ENCODE peak calls at places on chromosome 21, in eight cellular contexts. X, W, R, Q, B, G, U and J are unnamed samples.

GRCh38 chr21:42614391-42614790 is 39.0 kb upstream of the PDE9A start:
- DNase-seq in X (no peak), W (no peak), R (no peak), Q (no peak), B (no peak), G (peak), U (no peak), J (no peak)

GRCh38 chr21:27703806-27704205 is 736.9 kb upstream of the ADAMTS5 start:
- DNase-seq in X (peak), W (no peak), R (no peak), Q (no peak), B (peak), G (no peak), U (no peak), J (no peak)

GRCh38 chr21:37700641-37701202 is 215.5 kb downstream of the KCNJ6 start:
- DNase-seq in X (peak), W (no peak), R (peak), Q (no peak), B (no peak), G (no peak), U (peak), J (peak)

GRCh38 chr21:37915941-37916794 is at the start of gene KCNJ6:
- DNase-seq in X (peak), W (no peak), R (peak), Q (peak), B (no peak), G (no peak), U (peak), J (peak)

GRCh38 chr21:45259206-45259795 is 28.4 kb downstream of the POFUT2 start:
- DNase-seq in X (no peak), W (no peak), R (no peak), Q (no peak), B (no peak), G (no peak), U (no peak), J (no peak)

GRCh38 chr21:36946949-36947371 is 19.5 kb downstream of the HLCS start:
- DNase-seq in X (no peak), W (no peak), R (no peak), Q (no peak), B (no peak), G (no peak), U (no peak), J (no peak)

GRCh38 chr21:46161180-46161799 is 5.9 kb upstream of the FTCD start:
- DNase-seq in X (no peak), W (no peak), R (no peak), Q (peak), B (no peak), G (no peak), U (no peak), J (no peak)

GRCh38 chr21:44869860-44870747 is 3.4 kb downstream of the PTTG1IP start:
- DNase-seq in X (peak), W (no peak), R (peak), Q (peak), B (peak), G (no peak), U (peak), J (no peak)

GRCh38 chr21:44337941-44338895 is 972 bp downstream of the CFAP410 start:
- DNase-seq in X (peak), W (peak), R (peak), Q (peak), B (peak), G (no peak), U (peak), J (peak)

GRCh38 chr21:26405735-26406361 is 167.2 kb downstream of the CYYR1 start:
- DNase-seq in X (peak), W (no peak), R (peak), Q (no peak), B (no peak), G (no peak), U (peak), J (peak)

GRCh38 chr21:29501451-29501850 is 202.7 kb downstream of the BACH1 start:
- DNase-seq in X (peak), W (no peak), R (no peak), Q (no peak), B (no peak), G (no peak), U (peak), J (no peak)

GRCh38 chr21:28805885-28806284 is 186.8 kb downstream of the LTN1 start:
- DNase-seq in X (peak), W (no peak), R (no peak), Q (no peak), B (no peak), G (no peak), U (peak), J (no peak)

GRCh38 chr21:42768324-42769121 is 110.8 kb downstream of the WDR4 start:
- DNase-seq in X (no peak), W (no peak), R (no peak), Q (no peak), B (no peak), G (no peak), U (no peak), J (no peak)

GRCh38 chr21:37338671-37339526 is 27.7 kb upstream of the DYRK1A start:
- DNase-seq in X (peak), W (peak), R (peak), Q (peak), B (peak), G (no peak), U (peak), J (peak)

GRCh38 chr21:28138272-28138671 is 854.4 kb downstream of the LTN1 start:
- DNase-seq in X (peak), W (no peak), R (no peak), Q (no peak), B (no peak), G (no peak), U (peak), J (no peak)

GRCh38 chr21:14095021-14095420 is 115.7 kb downstream of the LIPI start:
- DNase-seq in X (no peak), W (no peak), R (no peak), Q (no peak), B (no peak), G (no peak), U (no peak), J (no peak)

GRCh38 chr21:16196521-16197208 is 466.9 kb downstream of the USP25 start:
- DNase-seq in X (peak), W (no peak), R (no peak), Q (no peak), B (no peak), G (no peak), U (no peak), J (no peak)

GRCh38 chr21:36079010-36079649 is 9.3 kb downstream of the CBR1 start:
- DNase-seq in X (no peak), W (no peak), R (no peak), Q (no peak), B (no peak), G (peak), U (peak), J (no peak)

GRCh38 chr21:29064850-29065481 is 8.5 kb downstream of the CCT8 start:
- DNase-seq in X (no peak), W (no peak), R (no peak), Q (no peak), B (no peak), G (no peak), U (no peak), J (no peak)

GRCh38 chr21:37061926-37062591 is 10.8 kb downstream of the PIGP start:
- DNase-seq in X (peak), W (no peak), R (no peak), Q (no peak), B (no peak), G (no peak), U (peak), J (no peak)

GRCh38 chr21:36813071-36813470 is 114.2 kb downstream of the SIM2 start:
- DNase-seq in X (peak), W (no peak), R (no peak), Q (no peak), B (no peak), G (no peak), U (no peak), J (no peak)

GRCh38 chr21:25025596-25025995 is 581.7 kb downstream of the MRPL39 start:
- DNase-seq in X (no peak), W (no peak), R (no peak), Q (no peak), B (no peak), G (no peak), U (no peak), J (no peak)

GRCh38 chr21:37917612-37918011 is 1.4 kb upstream of the KCNJ6 start:
- DNase-seq in X (peak), W (no peak), R (no peak), Q (no peak), B (no peak), G (no peak), U (peak), J (no peak)

GRCh38 chr21:46111857-46112730 is 14.2 kb downstream of the COL6A2 start:
- DNase-seq in X (no peak), W (no peak), R (no peak), Q (peak), B (peak), G (no peak), U (no peak), J (no peak)

GRCh38 chr21:14244911-14245310 is 29.0 kb downstream of the RBM11 start:
- DNase-seq in X (no peak), W (no peak), R (no peak), Q (no peak), B (no peak), G (no peak), U (no peak), J (no peak)

GRCh38 chr21:42592156-42592820 is 61.1 kb upstream of the PDE9A start:
- DNase-seq in X (no peak), W (no peak), R (no peak), Q (no peak), B (no peak), G (no peak), U (no peak), J (no peak)

GRCh38 chr21:25396135-25396711 is 211.1 kb downstream of the MRPL39 start:
- DNase-seq in X (no peak), W (no peak), R (no peak), Q (no peak), B (no peak), G (no peak), U (no peak), J (no peak)

GRCh38 chr21:37032877-37033471 is 26.5 kb downstream of the RIPPLY3 start:
- DNase-seq in X (peak), W (no peak), R (peak), Q (no peak), B (no peak), G (no peak), U (peak), J (no peak)

GRCh38 chr21:45869121-45870007 is 112.2 kb upstream of the COL6A1 start:
- DNase-seq in X (peak), W (no peak), R (no peak), Q (no peak), B (no peak), G (no peak), U (peak), J (no peak)

GRCh38 chr21:16583567-16583966 is 853.8 kb downstream of the USP25 start:
- DNase-seq in X (no peak), W (no peak), R (no peak), Q (no peak), B (no peak), G (no peak), U (no peak), J (no peak)

GRCh38 chr21:30463713-30464112 is 16.5 kb downstream of the KRTAP19-1 start:
- DNase-seq in X (no peak), W (no peak), R (peak), Q (no peak), B (no peak), G (no peak), U (no peak), J (no peak)

GRCh38 chr21:45162809-45163208 is 88.4 kb downstream of the ADARB1 start:
- DNase-seq in X (no peak), W (no peak), R (no peak), Q (no peak), B (no peak), G (no peak), U (no peak), J (no peak)

GRCh38 chr21:44911384-44912157 is 9.1 kb downstream of the ITGB2 start:
- DNase-seq in X (no peak), W (peak), R (no peak), Q (peak), B (peak), G (peak), U (no peak), J (no peak)

GRCh38 chr21:37845535-37845934 is 70.7 kb downstream of the KCNJ6 start:
- DNase-seq in X (no peak), W (no peak), R (no peak), Q (no peak), B (no peak), G (no peak), U (no peak), J (no peak)

GRCh38 chr21:25911730-25912401 is 177.1 kb downstream of the GABPA start:
- DNase-seq in X (no peak), W (peak), R (no peak), Q (no peak), B (no peak), G (no peak), U (no peak), J (no peak)

GRCh38 chr21:38337793-38338192 is 81.0 kb downstream of the KCNJ15 start:
- DNase-seq in X (no peak), W (no peak), R (no peak), Q (no peak), B (no peak), G (no peak), U (no peak), J (no peak)

GRCh38 chr21:26106562-26106961 is 64.0 kb downstream of the APP start:
- DNase-seq in X (no peak), W (no peak), R (no peak), Q (no peak), B (no peak), G (no peak), U (no peak), J (no peak)

GRCh38 chr21:19501115-19501514 is 1097.5 kb upstream of the TMPRSS15 start:
- DNase-seq in X (no peak), W (no peak), R (no peak), Q (no peak), B (no peak), G (no peak), U (no peak), J (no peak)

DNA sequence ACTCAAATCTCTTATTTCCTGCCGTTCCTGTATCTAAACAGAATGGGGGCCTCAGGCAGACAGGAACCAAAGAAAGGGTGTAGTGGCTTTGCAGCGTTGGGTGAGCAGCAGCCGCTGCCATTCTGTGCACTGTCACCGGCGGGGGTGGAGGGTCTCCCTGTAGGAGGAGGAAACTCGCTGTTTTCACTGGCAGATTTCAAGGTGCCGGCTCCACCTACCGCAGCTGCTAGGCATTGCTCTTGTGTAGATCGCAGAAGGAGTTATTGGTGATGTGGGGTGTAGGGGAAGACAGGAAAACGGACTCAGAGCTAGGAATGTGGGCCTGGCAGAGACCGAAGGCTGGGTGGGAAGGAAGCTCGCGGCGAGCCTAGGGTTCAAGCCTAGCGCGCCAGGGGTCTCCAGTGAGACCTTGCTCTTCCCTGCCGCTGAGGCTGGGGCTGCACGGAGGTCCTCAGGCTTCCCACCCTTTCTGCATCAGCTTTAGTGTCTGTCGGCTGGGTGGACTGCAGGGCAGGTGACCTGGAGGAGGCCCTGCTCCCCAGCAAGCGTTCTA is 20.8 kb downstream of the ATP5PO start:
- DNase-seq in X (peak), W (peak), R (peak), Q (peak), B (peak), G (peak), U (peak), J (peak)
- TF ChIP-seq CTCF in X (peak), W (peak), R (peak), Q (peak), B (peak), G (peak), U (peak), J (peak)

DNA sequence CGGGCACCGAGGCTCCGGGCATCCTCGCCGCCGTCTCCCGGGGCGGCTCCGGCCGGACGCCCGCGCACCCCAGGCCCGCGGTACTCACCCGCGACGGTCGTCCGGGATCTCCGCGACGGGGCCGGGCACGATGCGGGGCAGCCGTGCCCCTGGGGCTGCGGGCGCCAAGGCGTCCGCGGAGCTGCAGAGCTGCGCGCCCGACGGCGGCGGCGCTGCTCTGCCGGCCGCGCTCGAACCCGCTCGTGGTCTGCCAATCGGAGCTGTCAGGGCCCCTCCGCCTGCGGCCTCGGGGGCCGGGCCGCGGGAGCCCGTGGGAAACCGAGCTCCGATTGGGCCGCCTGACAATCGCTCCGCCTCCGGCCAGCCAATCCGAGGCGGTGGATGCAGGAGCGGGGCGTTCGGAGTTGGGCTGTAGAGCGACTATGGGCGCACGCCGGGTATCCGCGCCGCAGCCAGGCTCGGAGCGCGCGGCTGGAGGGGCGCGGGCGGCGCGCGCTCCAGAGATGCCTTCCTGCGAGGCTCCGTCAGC is 100.6 kb upstream of the SOD1 start:
- DNase-seq in X (peak), W (peak), R (peak), Q (peak), B (peak), G (peak), U (peak), J (peak)
- TF ChIP-seq CTCF in X (no peak), W (peak), R (peak), Q (no peak), B (peak), G (no peak), U (no peak), J (no peak)

GRCh38 chr21:34958040-34958439 is 91.1 kb downstream of the RUNX1 start:
- DNase-seq in X (no peak), W (no peak), R (no peak), Q (no peak), B (no peak), G (no peak), U (no peak), J (no peak)

GRCh38 chr21:34956416-34957316 is 92.4 kb downstream of the RUNX1 start:
- DNase-seq in X (no peak), W (no peak), R (no peak), Q (no peak), B (no peak), G (no peak), U (no peak), J (no peak)

GRCh38 chr21:34960672-34961071 is 88.4 kb downstream of the RUNX1 start:
- DNase-seq in X (no peak), W (no peak), R (no peak), Q (no peak), B (no peak), G (no peak), U (no peak), J (no peak)

GRCh38 chr21:34962136-34962535 is 87.0 kb downstream of the RUNX1 start:
- DNase-seq in X (no peak), W (no peak), R (no peak), Q (no peak), B (no peak), G (no peak), U (no peak), J (no peak)

DNA sequence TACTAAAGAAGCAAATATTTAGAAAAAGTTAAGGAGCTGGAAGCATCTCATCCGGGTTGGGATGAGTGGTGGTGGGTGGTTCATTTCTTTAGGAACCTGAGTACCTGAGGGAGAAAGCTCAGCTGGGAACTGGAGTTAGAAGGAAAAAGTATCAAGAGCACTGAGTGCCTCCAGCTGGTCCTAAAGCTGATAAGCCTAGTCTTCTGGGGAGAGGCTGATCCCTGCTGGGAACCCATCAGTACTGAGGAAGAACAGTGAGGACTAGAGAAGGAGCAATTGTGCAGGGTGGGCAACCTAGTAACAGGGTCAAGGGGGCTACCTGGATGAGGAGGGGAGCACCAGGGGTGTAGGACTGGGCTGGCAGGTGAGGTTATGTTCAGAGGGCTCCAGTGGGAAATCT is 89.5 kb downstream of the RUNX1 start:
- DNase-seq in X (no peak), W (no peak), R (no peak), Q (no peak), B (no peak), G (no peak), U (no peak), J (no peak)
- TF ChIP-seq CTCF in X (no peak), W (no peak), R (no peak), Q (no peak), B (no peak), G (no peak), U (no peak), J (no peak)

GRCh38 chr21:39527067-39527595 is 75.4 kb downstream of the SH3BGR start:
- DNase-seq in X (no peak), W (no peak), R (no peak), Q (no peak), B (no peak), G (no peak), U (no peak), J (no peak)
- TF ChIP-seq CTCF in X (no peak), W (no peak), R (no peak), Q (no peak), B (no peak), G (no peak), U (no peak), J (no peak)

DNA sequence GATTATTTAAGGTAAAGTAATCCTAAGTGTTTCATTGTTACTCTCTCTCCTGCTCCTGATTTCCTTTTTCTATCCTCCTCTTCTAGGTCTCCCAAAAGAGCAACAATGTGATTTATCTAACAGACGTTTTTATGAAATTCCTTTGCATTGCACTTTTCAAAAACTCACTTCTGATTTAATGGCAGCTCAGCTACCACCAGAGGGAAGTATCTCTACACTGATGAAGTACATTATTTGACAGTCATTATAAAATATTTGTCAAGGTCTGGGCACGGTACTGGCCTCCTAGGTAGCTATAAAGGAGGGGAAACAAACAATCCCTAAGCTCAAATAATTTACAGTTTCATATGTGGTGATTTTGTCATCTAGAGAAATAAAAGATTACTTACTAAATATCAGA is 15.6 kb downstream of the TMPRSS15 start:
- DNase-seq in X (no peak), W (no peak), R (no peak), Q (no peak), B (no peak), G (no peak), U (no peak), J (no peak)
- TF ChIP-seq CTCF in X (no peak), W (no peak), R (peak), Q (no peak), B (no peak), G (no peak), U (peak), J (no peak)

GRCh38 chr21:20737227-20737626 is 261.0 kb upstream of the NCAM2 start:
- DNase-seq in X (no peak), W (no peak), R (no peak), Q (no peak), B (no peak), G (no peak), U (no peak), J (no peak)

GRCh38 chr21:20741445-20741844 is 256.8 kb upstream of the NCAM2 start:
- DNase-seq in X (no peak), W (no peak), R (no peak), Q (no peak), B (no peak), G (no peak), U (no peak), J (no peak)

GRCh38 chr21:20739421-20739820 is 258.8 kb upstream of the NCAM2 start:
- DNase-seq in X (no peak), W (no peak), R (no peak), Q (no peak), B (no peak), G (no peak), U (no peak), J (no peak)
- TF ChIP-seq CTCF in X (no peak), W (no peak), R (no peak), Q (no peak), B (no peak), G (no peak), U (peak), J (no peak)